ENCODE peak calls at places on chromosomes 3 and 15, in six cellular contexts. B is mucosa of gallbladder, K is NCI-H774, J is GM12864, V is NCI-H1105, O is left ventricle myocardium inferior. R is an unnamed sample.

GRCh38 chr3:31466016-31466415 is 66.7 kb upstream of the STT3B start:
- DNase-seq in B (no peak), K (no peak), J (no peak), V (no peak), O (no peak), R (no peak)

GRCh38 chr3:69541823-69542264 is 156.0 kb upstream of the FRMD4B start:
- DNase-seq in B (no peak), K (no peak), J (no peak), V (no peak), O (peak), R (no peak)

GRCh38 chr15:70837476-70837875 is 16.5 kb downstream of the LARP6 start:
- DNase-seq in B (no peak), K (no peak), J (no peak), V (no peak), O (no peak), R (no peak)

GRCh38 chr3:197541756-197542539 is 13.8 kb downstream of the BDH1 start:
- DNase-seq in B (peak), K (no peak), J (no peak), V (no peak), O (peak), R (no peak)

GRCh38 chr15:101113114-101114005 is 138.5 kb downstream of the CHSY1 start:
- DNase-seq in B (no peak), K (no peak), J (no peak), V (no peak), O (no peak), R (no peak)

GRCh38 chr3:115146032-115146417 is 1.1 kb downstream of the ZBTB20 start:
- DNase-seq in B (peak), K (peak), J (peak), V (peak), O (no peak), R (no peak)

GRCh38 chr15:31275331-31276262 is 51.0 kb upstream of the KLF13 start:
- DNase-seq in B (peak), K (no peak), J (no peak), V (no peak), O (no peak), R (no peak)

GRCh38 chr3:12303532-12303931 is 14.7 kb downstream of the PPARG start:
- DNase-seq in B (no peak), K (no peak), J (no peak), V (no peak), O (no peak), R (no peak)

GRCh38 chr3:127151992-127152391 is 40.9 kb upstream of the PRR23E start:
- DNase-seq in B (no peak), K (no peak), J (no peak), V (no peak), O (no peak), R (no peak)

GRCh38 chr3:17456036-17456435 is 286.4 kb downstream of the TBC1D5 start:
- DNase-seq in B (no peak), K (no peak), J (no peak), V (no peak), O (no peak), R (no peak)

GRCh38 chr3:123353227-123353851 is 95.6 kb downstream of the ADCY5 start:
- DNase-seq in B (no peak), K (no peak), J (no peak), V (no peak), O (no peak), R (no peak)

GRCh38 chr3:8204846-8205624 is 296.6 kb upstream of the LMCD1 start:
- DNase-seq in B (no peak), K (no peak), J (no peak), V (no peak), O (no peak), R (no peak)